ENCODE peak calls at places on chromosome 14, in nine cellular contexts. One of them, this sample, is unnamed.

GRCh38 chr14:68076451-68076850 is 256.9 kb downstream of the RAD51B start:
- DNase-seq in cardiac fibroblast: peak; percentile 48
- DNase-seq in kidney glomerular epithelial cell: peak; percentile 39
- DNase-seq in Daoy: no peak
- DNase-seq in fibroblast of gingiva: no peak
- DNase-seq in HCT116: no peak
- DNase-seq in endothelial cell: no peak
- DNase-seq in effector memory CD4-positive, alpha-beta T cell: no peak
- DNase-seq in Jurkat, Clone E6-1: no peak
- DNase-seq in this sample: no peak

GRCh38 chr14:73503648-73504047 is 12.9 kb downstream of the RIOX1 start:
- DNase-seq in HCT116: no peak
- DNase-seq in fibroblast of gingiva: no peak
- DNase-seq in effector memory CD4-positive, alpha-beta T cell: no peak
- DNase-seq in cardiac fibroblast: peak; percentile 12
- DNase-seq in kidney glomerular epithelial cell: no peak
- DNase-seq in Jurkat, Clone E6-1: peak; percentile 68
- DNase-seq in endothelial cell: no peak
- DNase-seq in Daoy: peak; percentile 82
- DNase-seq in this sample: no peak

GRCh38 chr14:54219281-54220121 is 177.3 kb upstream of the CDKN3 start:
- DNase-seq in HCT116: no peak
- DNase-seq in Jurkat, Clone E6-1: no peak
- DNase-seq in fibroblast of gingiva: peak; percentile 29
- DNase-seq in effector memory CD4-positive, alpha-beta T cell: no peak
- DNase-seq in cardiac fibroblast: no peak
- DNase-seq in endothelial cell: peak; percentile 6
- DNase-seq in Daoy: no peak
- DNase-seq in kidney glomerular epithelial cell: no peak
- DNase-seq in this sample: no peak

GRCh38 chr14:102451064-102451352 is 58.6 kb downstream of the ANKRD9 start:
- DNase-seq in endothelial cell: no peak
- DNase-seq in fibroblast of gingiva: no peak
- DNase-seq in Jurkat, Clone E6-1: no peak
- DNase-seq in Daoy: no peak
- DNase-seq in kidney glomerular epithelial cell: no peak
- DNase-seq in HCT116: no peak
- DNase-seq in cardiac fibroblast: no peak
- DNase-seq in effector memory CD4-positive, alpha-beta T cell: no peak
- DNase-seq in this sample: no peak

GRCh38 chr14:31340297-31341063 is 79.9 kb downstream of the HEATR5A start:
- DNase-seq in endothelial cell: no peak
- DNase-seq in HCT116: no peak
- DNase-seq in effector memory CD4-positive, alpha-beta T cell: no peak
- DNase-seq in Jurkat, Clone E6-1: no peak
- DNase-seq in Daoy: no peak
- DNase-seq in cardiac fibroblast: no peak
- DNase-seq in kidney glomerular epithelial cell: peak; percentile 5
- DNase-seq in fibroblast of gingiva: peak; percentile 2
- DNase-seq in this sample: no peak

GRCh38 chr14:105364100-105364708 is 34.1 kb upstream of the TEX22 start:
- DNase-seq in kidney glomerular epithelial cell: no peak
- DNase-seq in cardiac fibroblast: peak; percentile 77
- DNase-seq in effector memory CD4-positive, alpha-beta T cell: no peak
- DNase-seq in HCT116: no peak
- DNase-seq in Daoy: peak; percentile 74
- DNase-seq in endothelial cell: no peak
- DNase-seq in Jurkat, Clone E6-1: peak; percentile 32
- DNase-seq in fibroblast of gingiva: peak; percentile 42
- DNase-seq in this sample: no peak

GRCh38 chr14:68598621-68599447 is 194.0 kb downstream of the ZFP36L1 start:
- DNase-seq in fibroblast of gingiva: peak; percentile 96
- DNase-seq in HCT116: peak; percentile 97
- DNase-seq in effector memory CD4-positive, alpha-beta T cell: no peak
- DNase-seq in Daoy: peak; percentile 91
- DNase-seq in Jurkat, Clone E6-1: no peak
- DNase-seq in kidney glomerular epithelial cell: peak; percentile 87
- DNase-seq in endothelial cell: peak; percentile 57
- DNase-seq in cardiac fibroblast: peak; percentile 98
- DNase-seq in this sample: no peak

GRCh38 chr14:92532490-92533163 is 19.0 kb downstream of the RIN3 start:
- DNase-seq in endothelial cell: no peak
- DNase-seq in Daoy: no peak
- DNase-seq in HCT116: no peak
- DNase-seq in effector memory CD4-positive, alpha-beta T cell: no peak
- DNase-seq in cardiac fibroblast: no peak
- DNase-seq in Jurkat, Clone E6-1: no peak
- DNase-seq in kidney glomerular epithelial cell: no peak
- DNase-seq in fibroblast of gingiva: no peak
- DNase-seq in this sample: no peak

GRCh38 chr14:32693114-32693513 is 245.6 kb upstream of the NPAS3 start:
- DNase-seq in fibroblast of gingiva: no peak
- DNase-seq in Daoy: peak; percentile 82
- DNase-seq in HCT116: no peak
- DNase-seq in kidney glomerular epithelial cell: peak; percentile 17
- DNase-seq in cardiac fibroblast: peak; percentile 82
- DNase-seq in Jurkat, Clone E6-1: no peak
- DNase-seq in endothelial cell: no peak
- DNase-seq in effector memory CD4-positive, alpha-beta T cell: no peak
- DNase-seq in this sample: peak; percentile 96